ENCODE peak calls at places on chromosomes 16 and 17, in nine cellular contexts. D is breast epithelium, X is heart right ventricle, C is ovary, Y is gastrocnemius medialis, E is HFFc6, H is fibroblast of lung, B is Calu3, Z is A549. A is an unnamed sample.
A peak's percentile ranks its signal among the peaks of the same experiment; 100 is the strongest.

GRCh38 chr17:72164340-72164739 is 43.5 kb downstream of the SOX9 start:
- DNase-seq in Y (no peak), Z (no peak), D (no peak), B (no peak), C (no peak), X (no peak), H (no peak), E (no peak), A (no peak)

GRCh38 chr17:81486174-81486810 is 26.3 kb downstream of the ACTG1 start:
- DNase-seq in Z (no peak), Y (no peak), E (no peak), H (no peak), D (no peak), X (no peak), C (no peak), B (no peak), A (no peak)

GRCh38 chr17:60496051-60496450 is 30.0 kb downstream of the APPBP2 start:
- DNase-seq in D (no peak), B (no peak), Y (no peak), Z (no peak), C (no peak), H (no peak), X (no peak), E (no peak), A (no peak)

GRCh38 chr16:23182206-23182674 is 305 bp upstream of the SCNN1G start:
- DNase-seq in B (peak; percentile 99), H (peak; percentile 35), Z (peak; percentile 83), X (peak; percentile 63), D (peak; percentile 87), C (peak; percentile 50), E (peak; percentile 13), Y (peak; percentile 51), A (peak; percentile 89)

GRCh38 chr16:83802135-83802534 is 5.6 kb upstream of the HSBP1 start:
- DNase-seq in C (no peak), Y (no peak), B (peak; percentile 24), E (peak; percentile 85), X (peak; percentile 34), Z (no peak), H (peak; percentile 67), D (no peak), A (no peak)

GRCh38 chr16:58377932-58378331 is 14.3 kb upstream of the GINS3 start:
- DNase-seq in X (no peak), H (peak; percentile 26), D (no peak), Y (no peak), B (no peak), C (no peak), E (peak; percentile 24), Z (no peak), A (no peak)

GRCh38 chr17:40065041-40065770 is 2.4 kb downstream of the THRA start:
- DNase-seq in H (peak; percentile 72), B (peak; percentile 89), Y (no peak), D (no peak), Z (no peak), E (peak; percentile 43), C (peak; percentile 59), X (no peak), A (no peak)

GRCh38 chr16:14569213-14569612 is 60.8 kb downstream of the PARN start:
- DNase-seq in D (no peak), C (no peak), H (no peak), B (peak; percentile 32), Y (no peak), E (no peak), Z (no peak), X (no peak), A (no peak)

GRCh38 chr16:85902366-85903155 is 3.6 kb downstream of the IRF8 start:
- DNase-seq in B (no peak), D (no peak), C (no peak), X (no peak), E (no peak), H (no peak), Z (no peak), Y (no peak), A (no peak)

GRCh38 chr16:8622315-8622656 is 788 bp downstream of the METTL22 start:
- DNase-seq in H (no peak), Y (no peak), D (no peak), Z (no peak), E (no peak), C (no peak), B (no peak), X (no peak), A (no peak)

GRCh38 chr17:80422981-80423380 is 8.0 kb downstream of the ENDOV start:
- DNase-seq in D (no peak), C (no peak), B (no peak), Z (no peak), E (no peak), H (no peak), X (peak; percentile 27), Y (peak; percentile 89), A (no peak)

GRCh38 chr16:54443839-54444238 is 157.3 kb upstream of the IRX3 start:
- DNase-seq in E (no peak), Z (no peak), H (no peak), X (no peak), C (no peak), Y (no peak), D (no peak), B (no peak), A (no peak)

GRCh38 chr17:14198013-14198412 is 38.6 kb downstream of the CDRT15 start:
- DNase-seq in H (no peak), C (no peak), E (no peak), B (no peak), D (no peak), Z (no peak), Y (no peak), X (peak; percentile 30), A (no peak)

GRCh38 chr16:86952769-86953168 is 364.4 kb downstream of the C16orf95 start:
- DNase-seq in D (no peak), H (peak; percentile 48), Y (no peak), X (no peak), Z (no peak), E (no peak), C (no peak), B (no peak), A (no peak)

GRCh38 chr17:45702666-45703266 is 81.4 kb upstream of the CRHR1 start:
- DNase-seq in H (peak; percentile 8), C (no peak), B (peak; percentile 28), E (peak; percentile 6), Z (no peak), X (no peak), Y (no peak), D (no peak), A (no peak)

GRCh38 chr16:733382-734207 is 6.7 kb downstream of the HAGHL start:
- DNase-seq in Z (no peak), H (no peak), Y (no peak), B (no peak), C (no peak), E (no peak), D (no peak), X (no peak), A (no peak)

GRCh38 chr16:734208-734980 is 6.4 kb downstream of the CIAO3 start:
- DNase-seq in X (no peak), C (no peak), H (no peak), B (no peak), Z (no peak), Y (no peak), E (no peak), D (no peak), A (no peak)

GRCh38 chr16:732332-732731 is 5.4 kb downstream of the HAGHL start:
- DNase-seq in D (no peak), X (no peak), Z (no peak), B (no peak), E (no peak), Y (no peak), C (no peak), H (no peak), A (no peak)

GRCh38 chr16:730666-731509 is 4.0 kb downstream of the HAGHL start:
- DNase-seq in X (no peak), E (no peak), B (no peak), C (no peak), D (no peak), Y (no peak), Z (no peak), H (no peak), A (no peak)

GRCh38 chr16:732936-733335 is 6.0 kb downstream of the HAGHL start:
- DNase-seq in Z (no peak), C (no peak), D (no peak), Y (no peak), B (no peak), H (peak; percentile 32), X (no peak), E (no peak), A (no peak)
- TF ChIP-seq CTCF in Z (no peak), C (no peak), D (no peak), Y (no peak), B (no peak), H (no peak), X (no peak), E (no peak), A (no peak)

DNA sequence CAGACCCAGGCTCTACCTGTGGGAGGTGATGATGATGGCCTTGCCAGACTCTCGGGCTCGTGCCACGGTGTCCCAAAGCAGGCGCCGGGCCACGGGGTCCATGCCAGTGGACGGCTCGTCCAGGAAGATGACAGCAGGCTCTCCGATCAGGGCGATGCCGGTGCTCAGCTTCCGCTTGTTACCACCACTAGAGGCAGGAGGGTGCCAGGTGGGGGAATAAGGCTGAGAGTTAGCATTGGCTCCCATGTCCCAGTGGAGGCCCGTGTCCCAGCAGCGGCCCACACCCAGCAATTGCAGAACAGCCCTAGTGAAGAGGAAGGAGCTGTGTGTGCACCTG is 10.3 kb upstream of the RNPS1 start:
- DNase-seq in C (no peak), Y (no peak), X (no peak), Z (peak; percentile 33), H (no peak), E (no peak), B (no peak), D (no peak), A (no peak)
- TF ChIP-seq CTCF in C (no peak), Y (no peak), X (no peak), Z (no peak), H (peak; percentile 7), E (peak; percentile 20), B (no peak), D (no peak), A (no peak)

GRCh38 chr16:6177781-6178180 is 1080.2 kb upstream of the EEF2KMT start:
- DNase-seq in D (no peak), X (no peak), C (no peak), B (no peak), H (no peak), Z (no peak), E (no peak), Y (no peak), A (no peak)
- TF ChIP-seq CTCF in D (no peak), X (no peak), C (no peak), B (no peak), H (no peak), Z (no peak), E (no peak), Y (no peak), A (no peak)

DNA sequence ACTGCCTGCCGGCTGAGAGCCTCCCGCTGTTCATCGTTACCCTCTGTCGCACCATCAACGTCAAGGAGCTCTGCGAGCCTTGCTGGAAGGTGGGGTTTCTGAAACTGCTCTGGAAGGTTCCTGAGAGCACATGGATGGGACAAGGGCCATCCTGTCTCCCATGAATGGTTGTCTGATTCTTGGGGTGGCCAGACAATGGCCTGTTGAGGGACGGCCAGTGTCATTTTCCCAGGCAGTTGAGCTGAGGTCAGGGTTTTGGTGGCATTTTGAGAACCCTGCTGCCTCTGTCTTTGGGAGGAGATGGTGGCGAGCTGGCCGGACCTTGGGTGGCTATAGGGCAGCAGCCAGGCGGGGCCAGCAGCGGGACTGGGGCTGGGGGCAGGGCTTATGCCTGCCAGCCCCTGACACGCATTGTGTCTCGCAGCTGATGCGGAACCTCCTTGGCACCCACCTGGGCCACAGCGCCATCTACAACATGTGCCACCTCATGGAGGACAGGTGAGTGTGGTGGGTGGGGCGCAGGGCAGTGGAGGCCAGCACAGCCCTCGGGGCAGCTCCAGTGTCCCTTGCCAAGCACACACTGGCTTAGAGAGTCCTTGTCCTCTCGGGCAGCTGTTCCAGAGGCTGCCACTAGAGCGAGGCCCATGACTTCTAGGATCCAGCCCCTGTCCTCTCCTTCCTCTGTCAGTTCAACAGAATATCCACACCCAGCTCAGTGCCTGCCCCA is 9.1 kb downstream of the TSC2 start:
- DNase-seq in D (no peak), B (no peak), C (no peak), Y (no peak), Z (no peak), E (no peak), H (no peak), X (no peak), A (no peak)
- TF ChIP-seq CTCF in D (peak; percentile 16), B (no peak), C (no peak), Y (no peak), Z (no peak), E (peak; percentile 38), H (peak; percentile 16), X (no peak), A (no peak)

A was measured in mesothelial cell of epicardium.